ENCODE peak calls at places on chromosomes 5 and 9, in four cellular contexts. V, W, S and G are unnamed samples.

GRCh38 chr9:35954942-35955546 is 2.9 kb downstream of the OR2S2 start:
- DNase-seq in V (no peak), W (peak; percentile 42), S (no peak), G (peak; percentile 37)

GRCh38 chr9:134193912-134194535 is 29.7 kb upstream of the RNU6ATAC start:
- DNase-seq in V (peak; percentile 42), W (no peak), S (peak; percentile 54), G (no peak)

GRCh38 chr5:1974501-1975405 is 92.0 kb upstream of the IRX4 start:
- DNase-seq in V (no peak), W (no peak), S (peak; percentile 67), G (no peak)

GRCh38 chr9:108049026-108049591 is 559.5 kb upstream of the KLF4 start:
- DNase-seq in V (no peak), W (peak; percentile 38), S (no peak), G (no peak)

GRCh38 chr9:131274674-131275331 is 1.5 kb downstream of the FAM78A start:
- DNase-seq in V (no peak), W (no peak), S (no peak), G (no peak)

GRCh38 chr5:14676320-14676719 is 11.8 kb downstream of the OTULIN start:
- DNase-seq in V (no peak), W (no peak), S (no peak), G (no peak)

GRCh38 chr5:94778299-94778698 is 159.8 kb downstream of the SLF1 start:
- DNase-seq in V (no peak), W (no peak), S (no peak), G (no peak)

GRCh38 chr5:170809551-170809950 is 26.0 kb downstream of the GABRP start:
- DNase-seq in V (no peak), W (peak; percentile 63), S (no peak), G (no peak)

GRCh38 chr9:5446451-5447236 is 3.7 kb upstream of the CD274 start:
- DNase-seq in V (no peak), W (no peak), S (no peak), G (no peak)

GRCh38 chr9:33265211-33265885 is 499 bp downstream of the CHMP5 start:
- DNase-seq in V (peak; percentile 72), W (no peak), S (no peak), G (no peak)

GRCh38 chr9:33264473-33265177 is at the start of the genes BAG1 and CHMP5:
- DNase-seq in V (peak; percentile 100), W (peak; percentile 99), S (peak; percentile 100), G (peak; percentile 100)

GRCh38 chr9:33267368-33267767 is 2.5 kb downstream of the CHMP5 start:
- DNase-seq in V (no peak), W (no peak), S (no peak), G (no peak)

GRCh38 chr9:33263131-33263935 is 1.2 kb downstream of the BAG1 start:
- DNase-seq in V (no peak), W (no peak), S (no peak), G (peak; percentile 22)

GRCh38 chr9:33263936-33264472 is 504 bp downstream of the BAG1 start:
- DNase-seq in V (peak; percentile 83), W (peak; percentile 57), S (peak; percentile 93), G (peak; percentile 58)
- TF ChIP-seq POLR2A in V (no peak), W (no peak), S (no peak), G (no peak)

DNA sequence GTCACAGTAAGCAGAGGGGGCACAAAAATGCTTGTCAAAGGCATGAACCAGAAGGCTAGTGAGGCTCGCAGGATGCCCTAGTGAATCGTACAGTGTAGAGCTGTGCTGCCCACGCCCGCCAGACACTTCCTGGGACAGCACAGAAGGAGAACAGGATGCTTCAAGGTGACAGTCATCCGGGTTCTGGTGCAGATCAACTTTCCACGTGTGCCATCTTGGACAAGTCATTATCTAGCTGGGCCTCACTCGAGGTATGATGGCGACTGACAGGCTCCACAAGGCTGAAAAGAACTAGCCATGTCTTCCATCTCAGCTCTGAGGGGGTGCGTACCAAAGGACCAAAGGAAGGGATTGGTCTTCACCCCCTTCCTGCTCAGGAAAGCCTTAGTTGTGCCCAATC is 14.0 kb downstream of the SPRY4 start:
- DNase-seq in V (no peak), W (no peak), S (no peak), G (no peak)
- TF ChIP-seq POLR2A in V (no peak), W (no peak), S (no peak), G (no peak)

DNA sequence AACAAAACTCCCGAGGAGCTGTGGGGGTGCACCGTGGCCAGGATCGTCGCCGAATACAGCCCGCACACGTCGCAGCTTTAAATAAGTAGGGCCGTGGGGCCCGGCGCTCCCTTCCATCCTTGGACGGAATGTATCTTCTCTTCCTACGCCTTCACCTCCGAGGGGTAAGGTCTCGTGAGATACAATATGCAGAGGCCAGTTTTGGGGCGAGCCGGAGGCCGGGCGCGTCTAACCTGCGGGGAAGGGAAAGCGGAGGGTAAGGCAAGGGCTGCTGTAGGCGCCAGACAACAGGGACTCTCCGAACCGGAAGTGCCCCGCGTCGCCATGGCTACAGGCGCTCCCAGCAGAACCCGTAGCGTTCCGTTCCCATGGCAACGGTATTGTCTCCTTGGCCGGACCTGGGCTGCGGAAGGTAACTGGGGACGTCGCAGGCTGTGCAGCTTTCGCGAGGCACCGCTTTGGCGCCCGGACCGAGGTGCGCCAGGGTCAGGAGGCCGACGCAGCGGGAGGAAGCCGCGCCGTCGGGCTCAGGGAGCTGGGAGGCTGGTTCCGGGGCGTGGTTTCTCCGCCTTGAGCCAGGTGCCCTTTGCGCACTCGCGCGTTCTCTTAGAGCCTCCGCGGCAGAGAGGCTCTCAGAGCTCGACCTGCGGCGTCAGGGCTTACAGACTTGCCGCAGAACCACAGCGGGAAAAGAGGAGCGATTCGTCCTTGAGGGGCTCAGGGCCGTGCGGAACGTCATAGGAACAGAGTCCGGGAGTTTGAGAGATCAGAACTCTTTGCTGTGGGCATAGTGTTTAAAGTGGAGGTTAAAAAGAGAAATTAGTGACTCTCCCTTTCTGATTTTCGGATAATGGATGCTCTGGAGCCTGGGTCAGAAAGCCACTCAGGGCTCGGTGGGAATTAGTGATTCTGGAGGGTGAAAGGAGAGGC is at the start of gene TTC23L:
- DNase-seq in V (peak; percentile 93), W (peak; percentile 92), S (peak; percentile 96), G (peak; percentile 90)
- TF ChIP-seq POLR2A in V (peak; percentile 44), W (peak; percentile 84), S (no peak), G (peak; percentile 72)

GRCh38 chr5:176542596-176543427 is 5.6 kb upstream of the RNF44 start:
- DNase-seq in V (no peak), W (no peak), S (no peak), G (no peak)
- TF ChIP-seq POLR2A in V (peak; percentile 2), W (no peak), S (no peak), G (no peak)

DNA sequence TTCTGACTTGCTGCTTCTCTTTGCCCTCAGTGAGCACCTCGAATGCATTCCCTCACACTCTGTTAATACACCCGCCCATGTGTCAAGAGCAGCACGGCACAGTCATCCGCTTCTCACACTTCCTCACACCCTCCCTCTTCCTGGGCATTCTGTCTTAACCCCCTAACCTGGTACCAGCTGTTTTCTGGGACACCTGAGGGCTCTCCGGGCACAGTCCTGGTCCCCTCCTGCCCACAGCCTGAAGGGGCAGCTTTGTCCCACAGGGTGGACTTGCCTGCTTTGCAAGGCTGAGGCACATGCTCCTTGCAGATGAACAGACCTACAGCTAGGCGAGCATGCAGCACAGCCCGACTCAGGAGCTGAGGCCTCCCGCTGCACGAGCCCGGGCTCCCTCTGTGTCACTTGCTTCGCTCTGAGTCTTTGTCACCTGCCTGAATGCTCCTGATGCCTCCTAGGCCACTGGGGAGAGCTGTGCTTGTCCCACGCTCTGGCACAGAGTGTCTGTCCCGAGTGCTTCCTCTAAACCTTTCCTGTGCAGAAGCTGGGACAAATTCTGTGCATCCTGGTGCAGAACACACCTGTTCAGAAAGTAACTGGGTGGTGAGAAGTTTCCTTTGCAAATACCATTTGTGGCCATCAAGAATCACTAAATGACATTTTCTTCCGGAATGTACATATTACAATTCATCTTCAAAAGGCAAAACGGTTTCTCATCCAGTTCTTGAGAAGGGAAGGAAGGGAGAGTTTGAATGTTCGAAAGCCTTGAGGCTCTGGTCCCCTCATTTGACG is 47.8 kb downstream of the AHRR start:
- DNase-seq in V (peak; percentile 40), W (no peak), S (peak; percentile 78), G (no peak)
- TF ChIP-seq POLR2A in V (no peak), W (no peak), S (no peak), G (no peak)

DNA sequence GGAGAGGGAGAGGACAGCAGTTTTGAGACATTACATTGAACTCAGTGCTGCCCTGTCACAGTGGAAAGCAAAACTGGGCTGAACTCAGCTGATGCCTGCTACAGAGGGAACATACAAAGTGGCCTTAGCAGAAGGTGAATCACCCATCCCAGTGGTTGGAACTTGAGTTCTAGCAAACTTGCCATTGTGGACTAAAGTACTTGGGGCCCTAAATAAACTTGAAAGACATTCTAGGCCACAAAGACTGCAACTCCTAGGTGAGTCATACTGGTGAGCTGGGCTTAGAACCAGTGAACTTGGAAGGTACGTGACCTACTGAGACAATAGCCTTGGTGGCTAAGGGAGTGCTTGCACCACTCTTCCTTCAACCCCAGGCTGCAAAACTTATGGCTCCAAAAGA is 155.7 kb upstream of the RIOK2 start:
- DNase-seq in V (no peak), W (no peak), S (no peak), G (no peak)
- TF ChIP-seq POLR2A in V (no peak), W (no peak), S (no peak), G (no peak)

GRCh38 chr9:37596504-37596903 is 4.1 kb upstream of the TOMM5 start:
- DNase-seq in V (no peak), W (no peak), S (no peak), G (no peak)

GRCh38 chr9:37591775-37592107 is 656 bp downstream of the TOMM5 start:
- DNase-seq in V (no peak), W (no peak), S (no peak), G (no peak)

GRCh38 chr9:37587521-37587920 is 4.9 kb downstream of the TOMM5 start:
- DNase-seq in V (no peak), W (no peak), S (no peak), G (no peak)

GRCh38 chr9:37593877-37594448 is 1.6 kb upstream of the TOMM5 start:
- DNase-seq in V (no peak), W (no peak), S (no peak), G (no peak)

DNA sequence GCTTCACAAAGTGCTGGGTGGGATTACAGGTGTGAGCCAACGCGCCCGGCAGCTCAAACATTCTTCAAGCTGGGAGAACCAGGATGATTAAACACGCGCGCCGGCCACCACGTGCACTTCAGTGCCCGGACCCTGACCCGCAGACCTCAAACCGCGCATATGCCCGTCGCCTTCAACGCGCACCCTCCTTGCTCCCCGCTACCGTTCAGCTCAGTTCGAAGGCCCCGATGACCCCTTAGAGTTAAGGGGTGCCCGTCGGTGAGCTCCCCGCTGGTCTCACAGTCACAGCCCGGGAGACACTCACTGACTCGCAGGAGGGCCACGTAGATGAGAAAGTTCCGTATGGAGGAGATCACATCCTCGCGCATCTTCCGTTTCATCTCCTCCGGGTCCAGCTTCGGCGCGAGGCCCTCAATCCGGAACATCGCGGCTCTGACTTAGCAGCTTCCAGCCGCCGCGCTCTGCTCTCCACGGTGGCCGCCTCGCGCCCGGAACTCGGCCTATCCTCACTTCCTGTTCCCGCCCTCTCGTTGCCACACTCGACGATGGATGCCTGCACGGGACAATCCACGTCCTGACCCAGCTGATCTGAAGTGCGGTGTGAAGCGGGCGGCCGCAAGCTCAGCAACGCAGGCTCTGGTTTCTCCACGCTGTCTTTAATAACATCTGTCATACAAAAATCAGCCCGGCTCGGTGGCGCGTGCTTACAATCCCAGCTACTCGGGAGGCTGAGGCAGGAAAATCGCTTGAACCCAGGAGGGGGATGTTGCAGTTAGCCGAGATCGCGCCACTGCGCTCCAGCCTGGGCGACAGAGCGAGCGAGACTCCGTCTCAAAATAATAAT is at the start of gene TOMM5:
- DNase-seq in V (peak; percentile 96), W (peak; percentile 82), S (peak; percentile 98), G (peak; percentile 90)
- TF ChIP-seq POLR2A in V (peak; percentile 79), W (peak; percentile 96), S (no peak), G (peak; percentile 73)